ENCODE peak calls at places on chromosomes 1 and 21, in nine cellular contexts. J, S, B, T, Z, I, C, Y and U are unnamed samples.
A peak's percentile ranks its signal among the peaks of the same experiment; 100 is the strongest.

GRCh38 chr1:39204441-39205081 is at the start of gene MACF1:
- DNase-seq in J (peak; percentile 84), S (peak; percentile 19), B (no peak), T (peak; percentile 47), Z (peak; percentile 25), I (peak; percentile 97), C (peak; percentile 70), Y (peak; percentile 35), U (no peak)

GRCh38 chr1:242847390-242847993 is 323.0 kb upstream of the PLD5 start:
- DNase-seq in J (no peak), S (peak; percentile 13), B (no peak), T (peak; percentile 18), Z (no peak), I (peak; percentile 3), C (no peak), Y (no peak), U (no peak)

GRCh38 chr21:44442266-44443125 is 12.8 kb upstream of the LRRC3 start:
- DNase-seq in J (no peak), S (no peak), B (no peak), T (no peak), Z (no peak), I (no peak), C (no peak), Y (no peak), U (no peak)

GRCh38 chr1:203058674-203058931 is 27.2 kb downstream of the MYOG start:
- DNase-seq in J (no peak), S (no peak), B (no peak), T (no peak), Z (no peak), I (no peak), C (no peak), Y (no peak), U (no peak)

GRCh38 chr1:24503003-24503751 is 541 bp downstream of the RCAN3 start:
- DNase-seq in J (no peak), S (no peak), B (no peak), T (no peak), Z (no peak), I (no peak), C (no peak), Y (peak; percentile 57), U (peak; percentile 43)

GRCh38 chr21:45997495-45998275 is 16.1 kb downstream of the COL6A1 start:
- DNase-seq in J (no peak), S (no peak), B (peak; percentile 0), T (no peak), Z (no peak), I (no peak), C (no peak), Y (peak; percentile 2), U (no peak)

GRCh38 chr1:234535763-234536515 is 57.0 kb upstream of the TARBP1 start:
- DNase-seq in J (no peak), S (no peak), B (no peak), T (peak; percentile 70), Z (no peak), I (peak; percentile 90), C (peak; percentile 59), Y (no peak), U (no peak)

GRCh38 chr1:78892251-78892650 is 114.3 kb downstream of the ADGRL4 start:
- DNase-seq in J (peak; percentile 2), S (no peak), B (no peak), T (no peak), Z (no peak), I (no peak), C (no peak), Y (no peak), U (no peak)

GRCh38 chr1:203360772-203361171 is 9.8 kb upstream of the FMOD start:
- DNase-seq in J (no peak), S (no peak), B (no peak), T (no peak), Z (no peak), I (no peak), C (no peak), Y (no peak), U (no peak)

GRCh38 chr1:105686874-105687690 is 1369.4 kb upstream of the PRMT6 start:
- DNase-seq in J (no peak), S (no peak), B (no peak), T (no peak), Z (no peak), I (no peak), C (no peak), Y (no peak), U (no peak)

GRCh38 chr1:171860696-171861095 is 19.4 kb downstream of the DNM3 start:
- DNase-seq in J (no peak), S (no peak), B (no peak), T (no peak), Z (no peak), I (no peak), C (no peak), Y (no peak), U (no peak)

GRCh38 chr21:45053561-45053960 is 20.8 kb upstream of the ADARB1 start:
- DNase-seq in J (no peak), S (no peak), B (no peak), T (no peak), Z (no peak), I (no peak), C (no peak), Y (no peak), U (no peak)

GRCh38 chr21:37917612-37918011 is 1.4 kb upstream of the KCNJ6 start:
- DNase-seq in J (no peak), S (no peak), B (no peak), T (no peak), Z (no peak), I (peak; percentile 44), C (peak; percentile 67), Y (no peak), U (no peak)

GRCh38 chr1:7922301-7922700 is 18.3 kb downstream of the TNFRSF9 start:
- DNase-seq in J (no peak), S (no peak), B (no peak), T (no peak), Z (no peak), I (no peak), C (peak; percentile 23), Y (no peak), U (no peak)